ENCODE peak calls at places on chromosomes 3 and 15, in seven cellular contexts. K is psoas muscle, R is IMR-90, P is tibial nerve, E is suprapubic skin, C is left lung, X is PC-3. U is an unnamed sample.

GRCh38 chr3:129632977-129633376 is 26.5 kb upstream of the PLXND1 start:
- DNase-seq in C (peak; percentile 61), E (no peak), P (no peak), K (no peak), R (no peak), X (no peak), U (no peak)

GRCh38 chr3:50525987-50526386 is 22.6 kb upstream of the CACNA2D2 start:
- DNase-seq in P (no peak), K (peak; percentile 32), E (no peak), C (peak; percentile 85), R (peak; percentile 30), X (peak; percentile 53), U (no peak)

GRCh38 chr3:148697311-148698189 is at the start of gene AGTR1:
- DNase-seq in R (peak; percentile 24), K (peak; percentile 79), C (peak; percentile 78), X (no peak), P (peak; percentile 68), E (peak; percentile 92), U (no peak)

GRCh38 chr3:160450846-160451245 is 1.3 kb upstream of the TRIM59 start:
- DNase-seq in R (peak; percentile 93), C (no peak), P (no peak), E (no peak), K (no peak), X (peak; percentile 60), U (no peak)

GRCh38 chr15:82677720-82678323 is 30.7 kb upstream of the CPEB1 start:
- DNase-seq in E (no peak), P (no peak), C (no peak), R (no peak), X (no peak), K (no peak), U (no peak)

GRCh38 chr15:75455982-75456531 is 4.6 kb upstream of the SIN3A start:
- DNase-seq in E (no peak), C (peak; percentile 84), K (no peak), X (peak; percentile 51), R (peak; percentile 68), P (no peak), U (no peak)

GRCh38 chr3:134363381-134363755 is 10.9 kb downstream of the AMOTL2 start:
- DNase-seq in K (no peak), E (peak; percentile 58), C (no peak), X (no peak), R (no peak), P (no peak), U (no peak)

GRCh38 chr3:120597445-120598049 is 1.4 kb downstream of the NDUFB4 start:
- DNase-seq in K (no peak), C (no peak), E (no peak), R (no peak), X (no peak), P (no peak), U (no peak)

GRCh38 chr3:123876858-123877257 is 7.3 kb downstream of the MYLK start:
- DNase-seq in R (no peak), C (no peak), X (peak; percentile 23), E (no peak), P (no peak), K (no peak), U (no peak)

GRCh38 chr3:112394008-112394616 is 61.2 kb downstream of the CD200 start:
- DNase-seq in X (no peak), P (no peak), C (no peak), K (peak; percentile 16), R (peak; percentile 45), E (no peak), U (no peak)
- H3K27ac ChIP-seq in X (no peak overlapping the region), P (no peak overlapping the region), C (no peak overlapping the region), K (no peak overlapping the region), R (peak overlapping the region; percentile 99), E (no peak overlapping the region), U (peak overlapping the region; percentile 1)

DNA sequence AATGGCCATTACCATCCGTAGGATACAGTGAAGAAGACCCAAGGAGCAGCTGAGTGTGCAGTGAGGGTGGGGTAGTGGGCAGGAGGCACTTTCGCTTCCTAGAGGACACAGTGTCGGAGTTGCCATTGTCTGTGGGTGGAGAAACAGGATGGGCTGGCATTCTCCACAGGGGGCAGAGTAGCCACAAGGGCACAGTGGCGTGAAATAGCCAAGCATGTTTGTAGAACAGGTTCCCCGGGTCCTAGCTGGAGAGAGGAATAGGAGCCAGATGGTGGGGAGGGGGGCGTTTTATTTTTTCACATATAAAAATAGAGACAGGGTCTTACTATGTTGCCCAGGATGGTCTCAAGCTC is 3.5 kb downstream of the SLC6A6 start:
- DNase-seq in E (no peak), P (no peak), K (no peak), X (peak; percentile 37), C (no peak), R (no peak), U (no peak)
- TF ChIP-seq CTCF in E (no peak), P (no peak), K (no peak), X (no peak), C (no peak), R (no peak), U (no peak)

DNA sequence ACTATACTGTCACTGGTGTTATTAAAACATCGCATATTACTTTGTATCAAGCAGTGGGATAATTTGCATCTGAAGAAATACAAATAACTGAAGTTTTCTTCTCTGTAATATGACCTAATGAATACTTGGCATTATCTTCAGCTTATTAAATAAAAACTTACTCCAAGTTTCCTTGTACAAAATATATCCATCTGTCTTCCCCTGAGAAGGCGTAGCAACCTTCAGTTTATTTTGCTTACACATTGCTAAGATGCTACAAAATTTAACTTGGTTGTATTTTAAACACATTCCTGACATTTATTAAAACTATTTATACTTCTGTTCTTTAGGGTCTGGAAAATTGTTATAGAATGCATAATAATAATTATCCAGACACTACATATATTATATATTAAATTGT is 13.7 kb downstream of the FGF7 start:
- DNase-seq in X (no peak), K (no peak), P (no peak), E (no peak), R (peak; percentile 48), C (no peak), U (no peak)
- H3K4me3 ChIP-seq in X (no peak overlapping the region), K (no peak overlapping the region), P (no peak overlapping the region), E (no peak overlapping the region), R (no peak overlapping the region), C (no peak overlapping the region), U (no peak overlapping the region)

DNA sequence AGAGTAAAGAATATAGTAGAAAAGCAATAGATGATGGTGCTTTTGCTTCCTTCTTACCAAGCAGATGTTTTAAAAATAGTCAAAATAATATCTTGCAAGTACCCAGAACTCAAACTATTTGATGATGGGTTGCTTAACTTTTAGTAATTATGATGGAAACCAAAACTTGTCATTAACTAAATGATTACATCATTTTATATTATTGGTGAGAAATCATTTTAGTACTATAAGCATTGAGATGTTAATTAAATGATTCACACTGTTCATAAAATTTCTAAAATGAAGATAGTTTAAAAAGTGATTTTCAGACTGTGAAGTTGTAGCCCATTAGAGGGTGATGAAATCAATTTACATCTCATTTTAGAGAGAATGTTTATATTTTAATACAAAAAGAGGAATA is 24.4 kb upstream of the GOLGA8B start:
- DNase-seq in X (no peak), P (no peak), E (no peak), R (no peak), C (no peak), K (no peak), U (no peak)
- H3K27ac ChIP-seq in X (no peak overlapping the region), P (no peak overlapping the region), E (no peak overlapping the region), R (no peak overlapping the region), C (no peak overlapping the region), K (no peak overlapping the region), U (no peak overlapping the region)

DNA sequence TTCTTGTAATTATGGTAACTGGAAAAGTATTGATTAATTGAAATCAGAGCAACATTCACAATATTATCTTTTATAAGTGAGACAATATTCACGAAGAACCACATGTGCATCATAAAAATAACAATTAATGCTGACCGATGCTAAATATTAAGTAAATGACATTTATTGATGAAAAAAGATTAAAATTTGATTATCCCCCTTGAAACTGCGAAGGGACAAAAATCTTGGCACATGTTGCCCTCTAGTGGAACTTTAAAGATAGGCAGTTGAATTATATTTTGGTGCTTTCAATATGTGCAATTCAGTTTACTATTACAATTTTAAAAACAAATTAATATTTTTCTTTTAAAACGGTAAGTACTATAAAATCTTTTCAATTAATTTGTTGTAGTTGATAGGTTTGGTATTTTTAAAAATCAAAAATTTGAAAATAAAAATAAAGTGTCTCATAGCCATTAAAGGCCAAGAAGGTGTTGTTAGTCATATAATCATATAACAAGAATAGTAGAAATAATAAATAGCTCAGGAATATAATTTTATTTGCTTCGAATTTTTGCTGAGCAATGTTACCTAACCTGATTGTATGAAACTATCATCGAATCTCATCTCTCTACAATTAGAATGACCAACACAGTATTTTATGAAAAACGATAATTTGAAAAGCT is 270.2 kb downstream of the ROBO1 start:
- DNase-seq in K (no peak), R (peak; percentile 11), E (no peak), C (no peak), P (no peak), X (peak; percentile 50), U (no peak)
- TF ChIP-seq CTCF in K (peak; percentile 63), R (peak; percentile 73), E (no peak), C (peak; percentile 26), P (peak; percentile 19), X (peak; percentile 81), U (peak; percentile 60)

U was measured in esophagus squamous epithelium.